ENCODE peak calls at places on chromosomes 4 and X, in seven cellular contexts. One of them, this sample, is unnamed.

GRCh38 chr4:42519803-42520417 is 122.6 kb downstream of the SHISA3 start:
- DNase-seq in GM12865: peak; percentile 72
- DNase-seq in foreskin fibroblast: peak; percentile 63
- DNase-seq in lung: no peak
- DNase-seq in heart right ventricle: peak; percentile 51
- DNase-seq in spleen: no peak
- DNase-seq in cardiac fibroblast: peak; percentile 73
- DNase-seq in this sample: no peak

GRCh38 chr4:148653681-148654080 is 211.5 kb upstream of the NR3C2 start:
- DNase-seq in GM12865: no peak
- DNase-seq in heart right ventricle: no peak
- DNase-seq in spleen: no peak
- DNase-seq in lung: no peak
- DNase-seq in cardiac fibroblast: no peak
- DNase-seq in foreskin fibroblast: no peak
- DNase-seq in this sample: no peak

GRCh38 chr4:130722370-130722769 is 1626.4 kb downstream of the C4orf33 start:
- DNase-seq in cardiac fibroblast: no peak
- DNase-seq in heart right ventricle: no peak
- DNase-seq in foreskin fibroblast: no peak
- DNase-seq in GM12865: no peak
- DNase-seq in lung: no peak
- DNase-seq in spleen: no peak
- DNase-seq in this sample: no peak

GRCh38 chr4:56643596-56643995 is 37.5 kb downstream of the HOPX start:
- DNase-seq in GM12865: no peak
- DNase-seq in spleen: no peak
- DNase-seq in lung: no peak
- DNase-seq in foreskin fibroblast: no peak
- DNase-seq in cardiac fibroblast: no peak
- DNase-seq in heart right ventricle: no peak
- DNase-seq in this sample: no peak

GRCh38 chrX:54807524-54808108 is at the start of gene MAGED2:
- DNase-seq in foreskin fibroblast: peak; percentile 55
- DNase-seq in GM12865: no peak
- DNase-seq in lung: no peak
- DNase-seq in cardiac fibroblast: peak; percentile 64
- DNase-seq in heart right ventricle: peak; percentile 27
- DNase-seq in spleen: peak; percentile 85
- DNase-seq in this sample: no peak

GRCh38 chr4:10622728-10623127 is 61.8 kb downstream of the CLNK start:
- DNase-seq in spleen: no peak
- DNase-seq in foreskin fibroblast: no peak
- DNase-seq in GM12865: peak; percentile 60
- DNase-seq in lung: no peak
- DNase-seq in heart right ventricle: no peak
- DNase-seq in cardiac fibroblast: peak; percentile 20
- DNase-seq in this sample: peak; percentile 10

GRCh38 chr4:24405356-24405755 is 179.0 kb downstream of the DHX15 start:
- DNase-seq in cardiac fibroblast: no peak
- DNase-seq in lung: no peak
- DNase-seq in foreskin fibroblast: no peak
- DNase-seq in spleen: no peak
- DNase-seq in heart right ventricle: no peak
- DNase-seq in GM12865: no peak
- DNase-seq in this sample: no peak

GRCh38 chr4:185587444-185588161 is 52.3 kb upstream of the PDLIM3 start:
- DNase-seq in GM12865: peak; percentile 89
- DNase-seq in foreskin fibroblast: peak; percentile 21
- DNase-seq in heart right ventricle: no peak
- DNase-seq in spleen: peak; percentile 83
- DNase-seq in lung: no peak
- DNase-seq in cardiac fibroblast: no peak
- DNase-seq in this sample: peak; percentile 52

GRCh38 chr4:150582101-150582565 is at the start of gene MAB21L2:
- DNase-seq in heart right ventricle: no peak
- DNase-seq in cardiac fibroblast: no peak
- DNase-seq in spleen: no peak
- DNase-seq in lung: no peak
- DNase-seq in GM12865: no peak
- DNase-seq in foreskin fibroblast: no peak
- DNase-seq in this sample: no peak

GRCh38 chr4:37066149-37066548 is 178.4 kb upstream of the NWD2 start:
- DNase-seq in heart right ventricle: no peak
- DNase-seq in foreskin fibroblast: no peak
- DNase-seq in spleen: no peak
- DNase-seq in cardiac fibroblast: no peak
- DNase-seq in GM12865: no peak
- DNase-seq in lung: no peak
- DNase-seq in this sample: peak; percentile 67

GRCh38 chr4:124178449-124179021 is 534.0 kb downstream of the ANKRD50 start:
- DNase-seq in lung: no peak
- DNase-seq in foreskin fibroblast: peak; percentile 55
- DNase-seq in cardiac fibroblast: peak; percentile 34
- DNase-seq in GM12865: no peak
- DNase-seq in heart right ventricle: no peak
- DNase-seq in spleen: no peak
- DNase-seq in this sample: no peak

GRCh38 chrX:44872319-44872816 is 620 bp upstream of the KDM6A start:
- DNase-seq in foreskin fibroblast: peak; percentile 47
- DNase-seq in GM12865: no peak
- DNase-seq in cardiac fibroblast: no peak
- DNase-seq in spleen: peak; percentile 94
- DNase-seq in lung: peak; percentile 56
- DNase-seq in heart right ventricle: no peak
- DNase-seq in this sample: peak; percentile 70

GRCh38 chr4:166198516-166198915 is 325.5 kb downstream of the TLL1 start:
- DNase-seq in cardiac fibroblast: no peak
- DNase-seq in spleen: no peak
- DNase-seq in lung: no peak
- DNase-seq in GM12865: no peak
- DNase-seq in foreskin fibroblast: no peak
- DNase-seq in heart right ventricle: no peak
- DNase-seq in this sample: no peak

GRCh38 chr4:31674313-31674947 is 954.3 kb downstream of the PCDH7 start:
- DNase-seq in cardiac fibroblast: peak; percentile 45
- DNase-seq in GM12865: no peak
- DNase-seq in lung: no peak
- DNase-seq in spleen: no peak
- DNase-seq in heart right ventricle: no peak
- DNase-seq in foreskin fibroblast: peak; percentile 9
- DNase-seq in this sample: peak; percentile 15

GRCh38 chrX:15739886-15740285 is 1.8 kb downstream of the CA5B start:
- DNase-seq in cardiac fibroblast: no peak
- DNase-seq in heart right ventricle: no peak
- DNase-seq in lung: no peak
- DNase-seq in foreskin fibroblast: peak; percentile 44
- DNase-seq in GM12865: no peak
- DNase-seq in spleen: no peak
- DNase-seq in this sample: no peak

GRCh38 chr4:141524116-141524515 is 112.3 kb upstream of the IL15 start:
- DNase-seq in foreskin fibroblast: peak; percentile 47
- DNase-seq in lung: no peak
- DNase-seq in heart right ventricle: no peak
- DNase-seq in GM12865: no peak
- DNase-seq in spleen: no peak
- DNase-seq in cardiac fibroblast: peak; percentile 4
- DNase-seq in this sample: no peak

GRCh38 chrX:154735695-154736393 is 15.0 kb downstream of the GAB3 start:
- DNase-seq in GM12865: no peak
- DNase-seq in foreskin fibroblast: peak; percentile 91
- DNase-seq in spleen: no peak
- DNase-seq in lung: peak; percentile 73
- DNase-seq in cardiac fibroblast: peak; percentile 94
- DNase-seq in heart right ventricle: peak; percentile 69
- DNase-seq in this sample: no peak

GRCh38 chr4:164439037-164439436 is 314.9 kb upstream of the SMIM31 start:
- DNase-seq in lung: no peak
- DNase-seq in GM12865: no peak
- DNase-seq in foreskin fibroblast: no peak
- DNase-seq in cardiac fibroblast: no peak
- DNase-seq in spleen: no peak
- DNase-seq in heart right ventricle: no peak
- DNase-seq in this sample: no peak

GRCh38 chr4:5477613-5478012 is 230.7 kb downstream of the EVC2 start:
- DNase-seq in foreskin fibroblast: no peak
- DNase-seq in spleen: peak; percentile 39
- DNase-seq in heart right ventricle: no peak
- DNase-seq in cardiac fibroblast: no peak
- DNase-seq in GM12865: no peak
- DNase-seq in lung: no peak
- DNase-seq in this sample: no peak

GRCh38 chrX:122091571-122091970 is 1044.2 kb downstream of the GLUD2 start:
- DNase-seq in spleen: no peak
- DNase-seq in foreskin fibroblast: no peak
- DNase-seq in heart right ventricle: no peak
- DNase-seq in cardiac fibroblast: no peak
- DNase-seq in lung: no peak
- DNase-seq in GM12865: no peak
- DNase-seq in this sample: no peak

GRCh38 chr4:147793973-147794690 is 62.2 kb downstream of the ARHGAP10 start:
- DNase-seq in lung: no peak
- DNase-seq in spleen: no peak
- DNase-seq in foreskin fibroblast: no peak
- DNase-seq in GM12865: peak; percentile 72
- DNase-seq in heart right ventricle: no peak
- DNase-seq in cardiac fibroblast: no peak
- DNase-seq in this sample: no peak

GRCh38 chr4:55458164-55458563 is 62.4 kb downstream of the TMEM165 start:
- DNase-seq in spleen: no peak
- DNase-seq in cardiac fibroblast: peak; percentile 26
- DNase-seq in foreskin fibroblast: peak; percentile 36
- DNase-seq in heart right ventricle: no peak
- DNase-seq in GM12865: no peak
- DNase-seq in lung: no peak
- DNase-seq in this sample: no peak

GRCh38 chr4:87058272-87059073 is 123.7 kb downstream of the AFF1 start:
- DNase-seq in foreskin fibroblast: peak; percentile 32
- DNase-seq in GM12865: peak; percentile 42
- DNase-seq in spleen: no peak
- DNase-seq in lung: no peak
- DNase-seq in heart right ventricle: no peak
- DNase-seq in cardiac fibroblast: no peak
- DNase-seq in this sample: no peak

GRCh38 chr4:138614462-138615142 is 372.5 kb upstream of the SLC7A11 start:
- DNase-seq in foreskin fibroblast: no peak
- DNase-seq in cardiac fibroblast: no peak
- DNase-seq in heart right ventricle: no peak
- DNase-seq in lung: no peak
- DNase-seq in GM12865: no peak
- DNase-seq in spleen: no peak
- DNase-seq in this sample: no peak

GRCh38 chr4:186725422-186726149 is 1.9 kb upstream of the FAT1 start:
- DNase-seq in cardiac fibroblast: peak; percentile 88
- DNase-seq in foreskin fibroblast: peak; percentile 95
- DNase-seq in lung: peak; percentile 74
- DNase-seq in heart right ventricle: peak; percentile 73
- DNase-seq in spleen: no peak
- DNase-seq in GM12865: no peak
- DNase-seq in this sample: peak; percentile 91

GRCh38 chrX:107712231-107713204 is 63.1 kb downstream of the TSC22D3 start:
- DNase-seq in foreskin fibroblast: peak; percentile 27
- DNase-seq in cardiac fibroblast: peak; percentile 78
- DNase-seq in lung: no peak
- DNase-seq in spleen: peak; percentile 45
- DNase-seq in heart right ventricle: no peak
- DNase-seq in GM12865: no peak
- DNase-seq in this sample: no peak

GRCh38 chr4:99714179-99714578 is 56.6 kb upstream of the C4orf54 start:
- DNase-seq in cardiac fibroblast: no peak
- DNase-seq in GM12865: no peak
- DNase-seq in spleen: no peak
- DNase-seq in foreskin fibroblast: no peak
- DNase-seq in heart right ventricle: no peak
- DNase-seq in lung: no peak
- DNase-seq in this sample: no peak

GRCh38 chr4:83109480-83110221 is 4.9 kb downstream of the PLAC8 start:
- DNase-seq in spleen: peak; percentile 91
- DNase-seq in GM12865: peak; percentile 61
- DNase-seq in lung: no peak
- DNase-seq in foreskin fibroblast: peak; percentile 65
- DNase-seq in cardiac fibroblast: peak; percentile 36
- DNase-seq in heart right ventricle: no peak
- DNase-seq in this sample: peak; percentile 59
- H3K4me3 ChIP-seq in spleen: peak overlapping the region; percentile 84
- H3K4me3 ChIP-seq in GM12865: peak overlapping the region; percentile 68
- H3K4me3 ChIP-seq in lung: peak overlapping the region; percentile 45
- H3K4me3 ChIP-seq in foreskin fibroblast: peak overlapping the region; percentile 71
- H3K4me3 ChIP-seq in cardiac fibroblast: peak overlapping the region; percentile 55
- H3K4me3 ChIP-seq in heart right ventricle: peak overlapping the region; percentile 59
- H3K4me3 ChIP-seq in this sample: peak overlapping the region; percentile 32

GRCh38 chr4:169295822-169296221 is 25.1 kb upstream of the SH3RF1 start:
- DNase-seq in spleen: no peak
- DNase-seq in cardiac fibroblast: no peak
- DNase-seq in GM12865: peak; percentile 44
- DNase-seq in foreskin fibroblast: no peak
- DNase-seq in heart right ventricle: no peak
- DNase-seq in lung: no peak
- DNase-seq in this sample: no peak

GRCh38 chr4:169293343-169294176 is 22.8 kb upstream of the SH3RF1 start:
- DNase-seq in heart right ventricle: no peak
- DNase-seq in GM12865: peak; percentile 88
- DNase-seq in cardiac fibroblast: no peak
- DNase-seq in foreskin fibroblast: no peak
- DNase-seq in lung: no peak
- DNase-seq in spleen: no peak
- DNase-seq in this sample: peak; percentile 23
- TF ChIP-seq CTCF in heart right ventricle: no peak
- TF ChIP-seq CTCF in GM12865: no peak
- TF ChIP-seq CTCF in cardiac fibroblast: no peak
- TF ChIP-seq CTCF in foreskin fibroblast: no peak
- TF ChIP-seq CTCF in lung: no peak
- TF ChIP-seq CTCF in spleen: no peak
- TF ChIP-seq CTCF in this sample: no peak

GRCh38 chr4:2365054-2365912 is 53.2 kb downstream of the ZFYVE28 start:
- DNase-seq in cardiac fibroblast: no peak
- DNase-seq in lung: no peak
- DNase-seq in GM12865: no peak
- DNase-seq in spleen: no peak
- DNase-seq in foreskin fibroblast: no peak
- DNase-seq in heart right ventricle: no peak
- DNase-seq in this sample: no peak
- H3K4me3 ChIP-seq in cardiac fibroblast: peak overlapping the region; percentile 55
- H3K4me3 ChIP-seq in lung: peak overlapping the region; percentile 21
- H3K4me3 ChIP-seq in GM12865: no peak overlapping the region
- H3K4me3 ChIP-seq in spleen: peak overlapping the region; percentile 69
- H3K4me3 ChIP-seq in foreskin fibroblast: peak overlapping the region; percentile 83
- H3K4me3 ChIP-seq in heart right ventricle: peak overlapping the region; percentile 65
- H3K4me3 ChIP-seq in this sample: no peak overlapping the region

DNA sequence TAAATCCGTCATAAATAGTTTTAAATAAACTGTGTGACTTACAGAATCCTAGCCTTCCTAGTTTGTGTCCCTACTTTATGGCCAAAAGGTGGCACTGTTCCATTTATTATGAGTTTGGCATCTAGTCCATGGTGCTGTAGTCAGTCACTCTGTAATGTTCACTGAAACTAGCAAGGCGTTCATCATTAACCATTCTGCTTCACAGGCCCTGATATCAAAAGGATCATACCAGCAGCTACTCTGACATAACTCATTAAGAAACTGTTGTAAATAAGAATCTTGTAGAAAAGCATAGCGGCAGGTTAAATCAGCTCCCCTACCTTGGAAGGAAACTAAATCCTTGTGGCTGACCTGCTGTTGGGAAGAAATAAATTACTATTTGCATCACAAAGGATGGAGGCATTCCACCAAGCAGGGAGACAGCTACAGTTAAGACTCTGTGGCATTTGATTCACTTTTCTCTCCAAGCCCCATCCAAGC is 919.6 kb upstream of the DIAPH2 start:
- DNase-seq in heart right ventricle: peak; percentile 2
- DNase-seq in lung: peak; percentile 30
- DNase-seq in spleen: no peak
- DNase-seq in foreskin fibroblast: peak; percentile 39
- DNase-seq in GM12865: peak; percentile 14
- DNase-seq in cardiac fibroblast: peak; percentile 52
- DNase-seq in this sample: no peak
- TF ChIP-seq CTCF in heart right ventricle: no peak
- TF ChIP-seq CTCF in lung: no peak
- TF ChIP-seq CTCF in spleen: no peak
- TF ChIP-seq CTCF in foreskin fibroblast: no peak
- TF ChIP-seq CTCF in GM12865: peak; percentile 22
- TF ChIP-seq CTCF in cardiac fibroblast: peak; percentile 40
- TF ChIP-seq CTCF in this sample: no peak

This sample was measured in mucosa of descending colon.